ENCODE peak calls at places on chromosomes 3 and 15, in seven cellular contexts. One of them, this sample, is unnamed.

GRCh38 chr3:146865175-146865755 is 260.1 kb upstream of the PLSCR5 start:
- DNase-seq in PC-9: no peak
- DNase-seq in hippocampal formation: no peak
- DNase-seq in tibial artery: no peak
- DNase-seq in stromal cell of bone marrow: no peak
- DNase-seq in iPS-NIHi11: no peak
- DNase-seq in left lobe of liver: no peak
- DNase-seq in this sample: no peak

GRCh38 chr15:32669870-32670623 is 28.5 kb downstream of the SCG5 start:
- DNase-seq in PC-9: peak
- DNase-seq in hippocampal formation: peak
- DNase-seq in tibial artery: no peak
- DNase-seq in stromal cell of bone marrow: no peak
- DNase-seq in iPS-NIHi11: peak
- DNase-seq in left lobe of liver: no peak
- DNase-seq in this sample: no peak

GRCh38 chr15:45637552-45638033 is 2.8 kb downstream of the SQOR start:
- DNase-seq in PC-9: no peak
- DNase-seq in hippocampal formation: no peak
- DNase-seq in tibial artery: no peak
- DNase-seq in stromal cell of bone marrow: peak
- DNase-seq in iPS-NIHi11: no peak
- DNase-seq in left lobe of liver: peak
- DNase-seq in this sample: peak

GRCh38 chr15:40953713-40954074 is 423 bp downstream of the CHAC1 start:
- DNase-seq in PC-9: no peak
- DNase-seq in hippocampal formation: no peak
- DNase-seq in tibial artery: no peak
- DNase-seq in stromal cell of bone marrow: no peak
- DNase-seq in iPS-NIHi11: no peak
- DNase-seq in left lobe of liver: no peak
- DNase-seq in this sample: no peak

GRCh38 chr3:174333640-174334039 is 525.5 kb upstream of the NAALADL2 start:
- DNase-seq in PC-9: no peak
- DNase-seq in hippocampal formation: no peak
- DNase-seq in tibial artery: no peak
- DNase-seq in stromal cell of bone marrow: no peak
- DNase-seq in iPS-NIHi11: no peak
- DNase-seq in left lobe of liver: no peak
- DNase-seq in this sample: no peak

GRCh38 chr3:11379824-11380281 is 107.7 kb downstream of the ATG7 start:
- DNase-seq in PC-9: no peak
- DNase-seq in hippocampal formation: no peak
- DNase-seq in tibial artery: no peak
- DNase-seq in stromal cell of bone marrow: no peak
- DNase-seq in iPS-NIHi11: no peak
- DNase-seq in left lobe of liver: no peak
- DNase-seq in this sample: no peak

GRCh38 chr3:197080344-197080743 is 50.7 kb upstream of the MELTF start:
- DNase-seq in PC-9: no peak
- DNase-seq in hippocampal formation: no peak
- DNase-seq in tibial artery: no peak
- DNase-seq in stromal cell of bone marrow: no peak
- DNase-seq in iPS-NIHi11: no peak
- DNase-seq in left lobe of liver: no peak
- DNase-seq in this sample: no peak

GRCh38 chr3:16528581-16528993 is 15.1 kb upstream of the RFTN1 start:
- DNase-seq in PC-9: no peak
- DNase-seq in hippocampal formation: no peak
- DNase-seq in tibial artery: no peak
- DNase-seq in stromal cell of bone marrow: peak
- DNase-seq in iPS-NIHi11: no peak
- DNase-seq in left lobe of liver: no peak
- DNase-seq in this sample: no peak

GRCh38 chr3:109337393-109337792 is at the start of gene DPPA4:
- DNase-seq in PC-9: no peak
- DNase-seq in hippocampal formation: no peak
- DNase-seq in tibial artery: no peak
- DNase-seq in stromal cell of bone marrow: no peak
- DNase-seq in iPS-NIHi11: peak
- DNase-seq in left lobe of liver: no peak
- DNase-seq in this sample: no peak

GRCh38 chr3:15646924-15647511 is 45.5 kb downstream of the BTD start:
- DNase-seq in PC-9: peak
- DNase-seq in hippocampal formation: no peak
- DNase-seq in tibial artery: peak
- DNase-seq in stromal cell of bone marrow: peak
- DNase-seq in iPS-NIHi11: no peak
- DNase-seq in left lobe of liver: no peak
- DNase-seq in this sample: no peak

GRCh38 chr3:73009750-73010149 is 13.1 kb downstream of the PPP4R2 start:
- DNase-seq in PC-9: no peak
- DNase-seq in hippocampal formation: no peak
- DNase-seq in tibial artery: no peak
- DNase-seq in stromal cell of bone marrow: no peak
- DNase-seq in iPS-NIHi11: no peak
- DNase-seq in left lobe of liver: no peak
- DNase-seq in this sample: no peak

GRCh38 chr3:27943106-27943505 is 221.0 kb upstream of the EOMES start:
- DNase-seq in PC-9: no peak
- DNase-seq in hippocampal formation: no peak
- DNase-seq in tibial artery: no peak
- DNase-seq in stromal cell of bone marrow: peak
- DNase-seq in iPS-NIHi11: peak
- DNase-seq in left lobe of liver: no peak
- DNase-seq in this sample: peak

GRCh38 chr3:56197259-56197965 is 270.9 kb downstream of the ERC2 start:
- DNase-seq in PC-9: no peak
- DNase-seq in hippocampal formation: no peak
- DNase-seq in tibial artery: no peak
- DNase-seq in stromal cell of bone marrow: peak
- DNase-seq in iPS-NIHi11: no peak
- DNase-seq in left lobe of liver: no peak
- DNase-seq in this sample: no peak

GRCh38 chr15:99145005-99145404 is 40.1 kb downstream of the SYNM start:
- DNase-seq in PC-9: no peak
- DNase-seq in hippocampal formation: no peak
- DNase-seq in tibial artery: no peak
- DNase-seq in stromal cell of bone marrow: no peak
- DNase-seq in iPS-NIHi11: no peak
- DNase-seq in left lobe of liver: no peak
- DNase-seq in this sample: no peak

GRCh38 chr3:87792532-87793321 is 266.1 kb downstream of the CGGBP1 start:
- DNase-seq in PC-9: no peak
- DNase-seq in hippocampal formation: no peak
- DNase-seq in tibial artery: no peak
- DNase-seq in stromal cell of bone marrow: no peak
- DNase-seq in iPS-NIHi11: peak
- DNase-seq in left lobe of liver: no peak
- DNase-seq in this sample: no peak

GRCh38 chr3:69761896-69762789 is 22.9 kb downstream of the MITF start:
- DNase-seq in PC-9: peak
- DNase-seq in hippocampal formation: no peak
- DNase-seq in tibial artery: no peak
- DNase-seq in stromal cell of bone marrow: peak
- DNase-seq in iPS-NIHi11: no peak
- DNase-seq in left lobe of liver: no peak
- DNase-seq in this sample: no peak

GRCh38 chr3:170128259-170128976 is 53.1 kb downstream of the PHC3 start:
- DNase-seq in PC-9: no peak
- DNase-seq in hippocampal formation: no peak
- DNase-seq in tibial artery: no peak
- DNase-seq in stromal cell of bone marrow: no peak
- DNase-seq in iPS-NIHi11: no peak
- DNase-seq in left lobe of liver: no peak
- DNase-seq in this sample: no peak

GRCh38 chr15:73582961-73583360 is 50.2 kb downstream of the NPTN start:
- DNase-seq in PC-9: no peak
- DNase-seq in hippocampal formation: no peak
- DNase-seq in tibial artery: no peak
- DNase-seq in stromal cell of bone marrow: no peak
- DNase-seq in iPS-NIHi11: no peak
- DNase-seq in left lobe of liver: no peak
- DNase-seq in this sample: no peak

GRCh38 chr15:38724827-38725226 is 160.2 kb upstream of the RASGRP1 start:
- DNase-seq in PC-9: no peak
- DNase-seq in hippocampal formation: no peak
- DNase-seq in tibial artery: no peak
- DNase-seq in stromal cell of bone marrow: no peak
- DNase-seq in iPS-NIHi11: no peak
- DNase-seq in left lobe of liver: no peak
- DNase-seq in this sample: no peak

GRCh38 chr3:79551325-79551892 is 216.4 kb downstream of the ROBO1 start:
- DNase-seq in PC-9: no peak
- DNase-seq in hippocampal formation: no peak
- DNase-seq in tibial artery: no peak
- DNase-seq in stromal cell of bone marrow: no peak
- DNase-seq in iPS-NIHi11: no peak
- DNase-seq in left lobe of liver: no peak
- DNase-seq in this sample: no peak

GRCh38 chr3:197514786-197515090 is 41.0 kb downstream of the BDH1 start:
- DNase-seq in PC-9: no peak
- DNase-seq in hippocampal formation: no peak
- DNase-seq in tibial artery: no peak
- DNase-seq in stromal cell of bone marrow: no peak
- DNase-seq in iPS-NIHi11: no peak
- DNase-seq in left lobe of liver: no peak
- DNase-seq in this sample: no peak

GRCh38 chr15:82712036-82712435 is 2.4 kb upstream of the AP3B2 start:
- DNase-seq in PC-9: no peak
- DNase-seq in hippocampal formation: no peak
- DNase-seq in tibial artery: no peak
- DNase-seq in stromal cell of bone marrow: no peak
- DNase-seq in iPS-NIHi11: no peak
- DNase-seq in left lobe of liver: no peak
- DNase-seq in this sample: no peak

GRCh38 chr3:151918253-151919029 is 45.0 kb downstream of the SUCNR1 start:
- DNase-seq in PC-9: peak
- DNase-seq in hippocampal formation: no peak
- DNase-seq in tibial artery: no peak
- DNase-seq in stromal cell of bone marrow: no peak
- DNase-seq in iPS-NIHi11: peak
- DNase-seq in left lobe of liver: no peak
- DNase-seq in this sample: no peak

GRCh38 chr15:51380999-51381806 is 39.7 kb downstream of the GLDN start:
- DNase-seq in PC-9: peak
- DNase-seq in hippocampal formation: peak
- DNase-seq in tibial artery: peak
- DNase-seq in stromal cell of bone marrow: peak
- DNase-seq in iPS-NIHi11: peak
- DNase-seq in left lobe of liver: peak
- DNase-seq in this sample: peak

GRCh38 chr3:194275721-194276120 is 75.4 kb downstream of the CPN2 start:
- DNase-seq in PC-9: no peak
- DNase-seq in hippocampal formation: no peak
- DNase-seq in tibial artery: peak
- DNase-seq in stromal cell of bone marrow: no peak
- DNase-seq in iPS-NIHi11: no peak
- DNase-seq in left lobe of liver: peak
- DNase-seq in this sample: no peak

GRCh38 chr3:68817243-68817642 is 115.1 kb downstream of the TAFA4 start:
- DNase-seq in PC-9: no peak
- DNase-seq in hippocampal formation: no peak
- DNase-seq in tibial artery: no peak
- DNase-seq in stromal cell of bone marrow: peak
- DNase-seq in iPS-NIHi11: no peak
- DNase-seq in left lobe of liver: no peak
- DNase-seq in this sample: no peak

GRCh38 chr3:65924762-65925161 is 114.0 kb downstream of the MAGI1 start:
- DNase-seq in PC-9: no peak
- DNase-seq in hippocampal formation: no peak
- DNase-seq in tibial artery: no peak
- DNase-seq in stromal cell of bone marrow: no peak
- DNase-seq in iPS-NIHi11: no peak
- DNase-seq in left lobe of liver: no peak
- DNase-seq in this sample: no peak

GRCh38 chr3:62228467-62228866 is 144.9 kb downstream of the FEZF2 start:
- DNase-seq in PC-9: no peak
- DNase-seq in hippocampal formation: no peak
- DNase-seq in tibial artery: no peak
- DNase-seq in stromal cell of bone marrow: no peak
- DNase-seq in iPS-NIHi11: no peak
- DNase-seq in left lobe of liver: peak
- DNase-seq in this sample: no peak

GRCh38 chr3:52986049-52986448 is 59.8 kb downstream of the SFMBT1 start:
- DNase-seq in PC-9: no peak
- DNase-seq in hippocampal formation: no peak
- DNase-seq in tibial artery: no peak
- DNase-seq in stromal cell of bone marrow: no peak
- DNase-seq in iPS-NIHi11: no peak
- DNase-seq in left lobe of liver: no peak
- DNase-seq in this sample: no peak

GRCh38 chr3:79872483-79872882 is 104.7 kb upstream of the ROBO1 start:
- DNase-seq in PC-9: peak
- DNase-seq in hippocampal formation: no peak
- DNase-seq in tibial artery: no peak
- DNase-seq in stromal cell of bone marrow: peak
- DNase-seq in iPS-NIHi11: no peak
- DNase-seq in left lobe of liver: no peak
- DNase-seq in this sample: no peak

GRCh38 chr3:70298385-70298784 is 14.1 kb downstream of the MDFIC2 start:
- DNase-seq in PC-9: no peak
- DNase-seq in hippocampal formation: no peak
- DNase-seq in tibial artery: no peak
- DNase-seq in stromal cell of bone marrow: peak
- DNase-seq in iPS-NIHi11: no peak
- DNase-seq in left lobe of liver: no peak
- DNase-seq in this sample: no peak

GRCh38 chr3:194224536-194224935 is 88.6 kb downstream of the HES1 start:
- DNase-seq in PC-9: no peak
- DNase-seq in hippocampal formation: no peak
- DNase-seq in tibial artery: no peak
- DNase-seq in stromal cell of bone marrow: no peak
- DNase-seq in iPS-NIHi11: no peak
- DNase-seq in left lobe of liver: no peak
- DNase-seq in this sample: no peak

GRCh38 chr3:134864644-134865043 is 69.6 kb downstream of the EPHB1 start:
- DNase-seq in PC-9: no peak
- DNase-seq in hippocampal formation: no peak
- DNase-seq in tibial artery: no peak
- DNase-seq in stromal cell of bone marrow: no peak
- DNase-seq in iPS-NIHi11: no peak
- DNase-seq in left lobe of liver: no peak
- DNase-seq in this sample: no peak

GRCh38 chr15:23416349-23417276 is 30.4 kb downstream of the GOLGA6L2 start:
- DNase-seq in PC-9: no peak
- DNase-seq in hippocampal formation: no peak
- DNase-seq in tibial artery: peak
- DNase-seq in stromal cell of bone marrow: no peak
- DNase-seq in iPS-NIHi11: peak
- DNase-seq in left lobe of liver: no peak
- DNase-seq in this sample: no peak

GRCh38 chr15:42060797-42061196 is 33.6 kb downstream of the PLA2G4D start:
- DNase-seq in PC-9: no peak
- DNase-seq in hippocampal formation: no peak
- DNase-seq in tibial artery: no peak
- DNase-seq in stromal cell of bone marrow: no peak
- DNase-seq in iPS-NIHi11: no peak
- DNase-seq in left lobe of liver: peak
- DNase-seq in this sample: peak

GRCh38 chr3:73603771-73604171 is 21.0 kb downstream of the PDZRN3 start:
- DNase-seq in PC-9: no peak
- DNase-seq in hippocampal formation: no peak
- DNase-seq in tibial artery: no peak
- DNase-seq in stromal cell of bone marrow: peak
- DNase-seq in iPS-NIHi11: no peak
- DNase-seq in left lobe of liver: no peak
- DNase-seq in this sample: no peak